ENCODE peak calls at places on chromosome 1, in four cellular contexts. C is prostate gland, J is HCT116, L is cardiac muscle cell. E is an unnamed sample. For H3K4me1 and H3K9me3, the result is how much of the 10 kb centered on the place peaks cover.

GRCh38 chr1:89757532-89757931 is 63.3 kb upstream of the LRRC8D start:
- DNase-seq in C (no peak), J (no peak), L (peak), E (no peak)

GRCh38 chr1:53375440-53375839 is 47.6 kb upstream of the LRP8 start:
- DNase-seq in L (no peak), C (no peak), J (no peak), E (peak)

GRCh38 chr1:12161662-12162458 is 4.9 kb upstream of the TNFRSF1B start:
- DNase-seq in C (peak), L (peak), J (peak), E (peak)

GRCh38 chr1:14968251-14968812 is 185.2 kb upstream of the TMEM51 start:
- DNase-seq in J (no peak), C (no peak), L (peak), E (peak)

GRCh38 chr1:159113783-159114182 is 37.2 kb upstream of the AIM2 start:
- DNase-seq in L (peak), C (no peak), J (no peak), E (no peak)

GRCh38 chr1:40476924-40477679 is at the start of gene ZFP69:
- DNase-seq in L (peak), J (no peak), C (peak), E (peak)

GRCh38 chr1:227316941-227317540 is 1.3 kb downstream of the CDC42BPA start:
- DNase-seq in L (peak), J (no peak), C (no peak), E (no peak)

GRCh38 chr1:223748773-223749733 is 36.7 kb downstream of the CAPN2 start:
- DNase-seq in J (no peak), C (peak), L (peak), E (peak)

GRCh38 chr1:100440075-100440809 is 87.9 kb downstream of the CDC14A start:
- DNase-seq in J (no peak), L (no peak), C (peak), E (no peak)

GRCh38 chr1:14003552-14003951 is 303.6 kb downstream of the PRDM2 start:
- DNase-seq in J (no peak), C (no peak), L (no peak), E (no peak)

GRCh38 chr1:153670257-153670858 is 435 bp downstream of the ILF2 start:
- DNase-seq in J (no peak), L (no peak), C (no peak), E (no peak)

DNA sequence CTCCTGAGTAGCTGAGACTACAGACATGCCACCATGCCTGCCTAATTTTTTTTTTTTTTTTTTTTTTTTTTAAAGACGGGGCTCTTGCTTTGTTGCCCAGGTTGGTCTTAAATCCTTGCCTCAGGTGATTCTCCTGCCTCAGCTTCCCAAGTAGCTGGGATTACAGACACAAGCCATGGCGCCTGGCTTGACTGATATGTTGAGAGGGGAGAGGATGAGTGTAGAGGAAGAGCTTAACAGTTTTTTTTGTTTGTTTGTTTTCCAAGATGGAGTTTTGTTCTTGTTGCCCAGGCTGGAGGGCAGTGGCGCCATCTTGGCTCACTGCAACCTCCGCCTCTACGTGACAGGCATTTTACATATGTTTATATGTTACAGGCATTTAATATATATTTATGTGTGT is 2.5 kb downstream of the SRP9 start:
- DNase-seq in C (no peak), J (no peak), L (no peak), E (no peak)
- H3K4me1 ChIP-seq in C (under half), J (under half), L (under half), E (under half)

DNA sequence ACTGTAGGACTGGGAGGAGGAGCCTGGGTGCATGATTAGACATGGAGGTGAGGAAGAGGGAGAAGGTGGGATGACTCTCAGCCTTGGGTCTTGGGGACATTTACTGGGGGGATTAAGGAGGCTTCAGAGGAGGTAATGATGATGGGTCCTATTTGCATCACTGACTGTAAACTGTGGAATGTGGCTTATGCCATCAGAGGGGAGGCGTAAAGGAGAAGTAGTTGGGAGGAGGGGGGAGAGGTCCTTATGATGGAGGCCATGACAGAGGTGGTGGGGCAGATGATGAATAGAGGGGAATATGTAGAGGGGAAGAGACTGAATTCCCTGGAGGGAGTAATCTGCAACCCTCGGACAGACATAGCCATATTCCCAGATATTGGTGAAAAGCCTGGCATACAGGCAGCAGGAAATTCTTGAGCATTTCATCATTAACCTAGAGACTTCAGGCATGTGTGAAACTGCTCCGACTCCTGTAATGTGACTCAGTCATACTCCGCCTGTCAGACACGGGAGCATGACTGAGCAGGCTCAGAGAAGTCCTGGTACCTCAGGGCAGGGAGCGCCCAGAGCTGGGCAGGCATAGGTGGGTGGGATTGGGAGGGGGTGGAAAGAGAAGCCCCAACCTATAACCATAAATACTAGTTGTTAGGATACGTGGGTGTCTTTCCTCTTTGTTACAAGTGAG is 8.0 kb upstream of the LCE5A start:
- DNase-seq in L (peak), C (no peak), J (no peak), E (no peak)
- H3K9me3 ChIP-seq in L (under half), C (under half), J (under half), E (under half)

GRCh38 chr1:115558275-115558674 is 83.5 kb upstream of the VANGL1 start:
- DNase-seq in C (no peak), J (no peak), L (no peak), E (no peak)

GRCh38 chr1:115555446-115555845 is 86.3 kb upstream of the VANGL1 start:
- DNase-seq in J (no peak), C (no peak), L (no peak), E (no peak)

GRCh38 chr1:115557715-115558114 is 84.1 kb upstream of the VANGL1 start:
- DNase-seq in L (no peak), C (no peak), J (no peak), E (no peak)

GRCh38 chr1:115564201-115564600 is 77.6 kb upstream of the VANGL1 start:
- DNase-seq in J (no peak), L (no peak), C (no peak), E (no peak)

GRCh38 chr1:115559987-115560386 is 81.8 kb upstream of the VANGL1 start:
- DNase-seq in L (no peak), J (no peak), C (no peak), E (no peak)
- H3K4me1 ChIP-seq in L (under half), J (under half), C (under half), E (under half)

GRCh38 chr1:152533327-152533938 is 19.2 kb downstream of the CRCT1 start:
- DNase-seq in L (peak), C (no peak), J (peak), E (no peak)
- H3K9me3 ChIP-seq in L (under half), C (under half), J (under half), E (under half)

DNA sequence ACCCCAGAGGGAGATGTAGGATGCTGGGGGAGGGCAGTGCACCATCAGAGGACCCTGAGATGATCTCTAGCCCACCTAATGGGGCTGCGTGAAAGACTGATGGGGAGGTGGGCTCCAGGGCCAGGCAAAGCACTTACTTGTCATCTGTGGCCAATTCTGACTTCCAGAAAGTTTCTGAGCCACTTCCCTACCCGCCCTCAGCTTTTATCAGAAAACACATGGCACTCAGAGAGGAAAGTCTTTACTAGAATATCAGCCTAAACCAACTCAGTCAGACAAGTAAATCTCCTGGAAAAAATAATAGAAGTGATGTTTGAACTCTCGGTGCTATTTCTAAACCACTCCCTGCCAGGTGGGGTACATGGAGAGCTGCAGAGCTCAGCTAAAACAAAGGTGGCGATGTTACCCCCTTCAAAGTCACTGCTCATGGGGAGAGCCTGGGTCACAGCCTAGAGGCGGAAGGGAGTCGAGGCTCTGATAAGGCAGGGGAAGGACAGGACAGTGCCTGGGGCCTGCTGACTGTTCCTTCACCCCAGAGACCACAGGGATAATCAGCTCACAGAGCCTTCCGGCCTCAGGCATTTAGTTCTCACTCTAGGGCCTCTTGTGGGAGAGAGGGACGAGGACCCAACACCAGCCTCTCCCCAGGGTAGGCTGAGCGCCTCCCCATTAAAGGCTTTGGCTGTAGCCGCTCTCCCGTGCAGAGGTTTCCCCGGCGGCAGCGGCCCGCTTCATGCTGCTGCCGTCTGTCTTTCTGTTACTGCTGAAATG is 14.2 kb downstream of the SMIM12 start:
- DNase-seq in C (no peak), J (no peak), L (no peak), E (no peak)
- H3K4me1 ChIP-seq in C (under half), J (under half), L (under half), E (under half)

DNA sequence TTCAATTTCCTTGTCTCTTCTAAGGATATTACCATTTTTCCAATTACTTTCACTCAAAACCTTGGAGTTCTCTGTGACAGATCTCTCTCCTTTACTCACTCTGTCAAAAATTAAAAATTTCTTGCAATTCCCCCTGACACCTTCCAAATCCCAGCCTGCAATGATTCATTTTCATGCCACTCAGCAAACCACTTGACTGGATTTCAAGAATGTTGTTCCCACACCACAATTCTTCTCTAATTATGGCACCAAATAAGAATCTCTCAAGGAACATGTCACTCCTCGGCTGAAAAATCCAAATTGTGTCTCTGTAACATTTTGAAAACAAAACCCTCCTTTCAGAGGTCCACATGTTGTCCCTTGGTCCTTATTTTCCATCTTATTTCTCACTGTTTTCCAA is 438.9 kb upstream of the ZP4 start:
- DNase-seq in C (no peak), J (no peak), L (no peak), E (no peak)
- H3K9me3 ChIP-seq in C (under half), J (under half), L (under half), E (under half)

GRCh38 chr1:156113263-156114004 is 1.1 kb upstream of the LMNA start:
- DNase-seq in J (no peak), C (no peak), L (no peak), E (no peak)
- H3K4me1 ChIP-seq in J (half or more), C (under half), L (under half), E (under half)

DNA sequence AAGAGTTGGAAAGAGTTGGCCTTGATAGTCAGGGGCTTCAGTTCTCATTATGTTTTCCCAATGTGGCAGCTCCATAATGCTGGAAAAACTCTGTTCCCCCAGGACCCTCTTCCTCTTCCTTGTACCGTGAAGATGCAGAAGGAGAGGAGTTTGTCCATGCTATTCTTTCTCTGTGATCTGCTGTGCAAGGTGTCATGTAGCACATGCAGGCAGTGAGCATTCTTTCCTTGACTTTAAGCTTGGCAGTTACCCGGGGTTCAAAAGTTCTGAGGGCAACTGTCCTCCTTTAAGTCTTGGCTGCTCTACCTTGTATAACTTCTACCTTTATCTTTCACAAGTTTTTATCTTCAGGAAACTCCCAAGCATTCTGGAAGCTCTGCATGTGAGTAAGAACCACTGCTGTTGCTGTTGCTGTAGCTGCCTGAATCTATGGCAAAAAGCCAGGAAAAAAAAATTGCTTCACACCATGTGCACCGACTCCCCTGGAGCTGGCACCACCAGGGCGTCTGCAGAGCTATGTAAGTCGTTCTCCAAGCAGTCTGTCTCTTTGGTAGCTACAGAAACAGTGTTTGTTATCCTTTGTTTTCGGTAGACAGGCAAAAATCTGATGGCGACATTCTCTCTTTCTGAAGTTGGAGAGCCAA is 42.7 kb upstream of the SLC16A1 start:
- DNase-seq in L (peak), J (no peak), C (no peak), E (peak)
- H3K9me3 ChIP-seq in L (under half), J (under half), C (under half), E (under half)

GRCh38 chr1:178684542-178685000 is 40.5 kb upstream of the RALGPS2 start:
- DNase-seq in C (no peak), J (peak), L (peak), E (no peak)
- H3K4me1 ChIP-seq in C (under half), J (under half), L (under half), E (under half)

GRCh38 chr1:68770817-68771216 is 273.9 kb upstream of the DEPDC1 start:
- DNase-seq in C (no peak), J (no peak), L (no peak), E (no peak)
- H3K9me3 ChIP-seq in C (under half), J (under half), L (under half), E (under half)

E was measured in ascending aorta.